ENCODE peak calls at places on chromosomes 16 and 17, in nine cellular contexts. X is NCI-H1436; T is activated naive CD8-positive, alpha-beta T cell treated with anti-CD3 and anti-CD28 coated beads, Interleukin-2, amount 10 ng/mL, durations not matched to agents 7 days and 5 days; W is stimulated activated CD8-positive, alpha-beta memory T cell treated with anti-CD3 and anti-CD28 coated beads, Interleukin-7, amount 100 ng/mL, for 1 hour; J is HS-5; F is NCI-H1092; R is naive thymus-derived CD8-positive, alpha-beta T cell; L is activated CD8-positive, alpha-beta T cell treated with anti-CD3 and anti-CD28 coated beads for 36 hours; V is nucleus accumbens. K is an unnamed sample.

GRCh38 chr17:17792551-17793377 is 44.0 kb downstream of the SREBF1 start:
- DNase-seq in X (peak; percentile 34), T (peak; percentile 64), W (peak; percentile 14), J (no peak), F (peak; percentile 14), R (peak; percentile 81), L (peak; percentile 79), V (no peak), K (peak; percentile 57)

GRCh38 chr17:47989700-47990099 is 18.8 kb downstream of the CDK5RAP3 start:
- DNase-seq in X (no peak), T (no peak), W (no peak), J (no peak), F (no peak), R (no peak), L (no peak), V (no peak), K (no peak)

GRCh38 chr16:58337090-58337444 is 42.2 kb upstream of the PRSS54 start:
- DNase-seq in X (no peak), T (no peak), W (no peak), J (no peak), F (no peak), R (no peak), L (no peak), V (no peak), K (no peak)

GRCh38 chr17:67032985-67033384 is 11.4 kb upstream of the CACNG1 start:
- DNase-seq in X (no peak), T (no peak), W (no peak), J (no peak), F (no peak), R (no peak), L (no peak), V (no peak), K (no peak)

GRCh38 chr16:86356804-86357203 is 153.5 kb upstream of the FOXF1 start:
- DNase-seq in X (no peak), T (no peak), W (no peak), J (no peak), F (no peak), R (no peak), L (no peak), V (no peak), K (no peak)

GRCh38 chr17:73415782-73416181 is 104.0 kb upstream of the CDC42EP4 start:
- DNase-seq in X (no peak), T (no peak), W (no peak), J (no peak), F (no peak), R (no peak), L (no peak), V (no peak), K (no peak)

GRCh38 chr17:75689441-75689873 is 22.3 kb downstream of the SAP30BP start:
- DNase-seq in X (no peak), T (peak; percentile 39), W (no peak), J (no peak), F (no peak), R (peak; percentile 71), L (peak; percentile 80), V (no peak), K (no peak)

GRCh38 chr17:30229012-30229411 is 6.5 kb downstream of the SLC6A4 start:
- DNase-seq in X (no peak), T (no peak), W (no peak), J (no peak), F (no peak), R (no peak), L (no peak), V (no peak), K (no peak)

GRCh38 chr16:82769845-82770244 is 143.1 kb downstream of the CDH13 start:
- DNase-seq in X (no peak), T (no peak), W (no peak), J (no peak), F (peak; percentile 23), R (no peak), L (no peak), V (no peak), K (no peak)

GRCh38 chr17:700504-701094 is 14.0 kb downstream of the VPS53 start:
- DNase-seq in X (no peak), T (no peak), W (no peak), J (no peak), F (no peak), R (peak; percentile 25), L (no peak), V (no peak), K (peak; percentile 76)

GRCh38 chr17:7803981-7804380 is 30.0 kb upstream of the KDM6B start:
- DNase-seq in X (no peak), T (no peak), W (no peak), J (no peak), F (no peak), R (no peak), L (no peak), V (no peak), K (peak; percentile 20)

GRCh38 chr16:6231351-6231750 is 1101.3 kb upstream of the RBFOX1 start:
- DNase-seq in X (no peak), T (no peak), W (no peak), J (no peak), F (no peak), R (no peak), L (no peak), V (no peak), K (peak; percentile 66)

GRCh38 chr17:2149934-2150333 is 95.0 kb downstream of the HIC1 start:
- DNase-seq in X (no peak), T (no peak), W (no peak), J (no peak), F (no peak), R (no peak), L (no peak), V (no peak), K (no peak)

GRCh38 chr17:32917842-32918241 is 10.1 kb upstream of the TMEM98 start:
- DNase-seq in X (no peak), T (no peak), W (no peak), J (no peak), F (no peak), R (no peak), L (no peak), V (no peak), K (no peak)

GRCh38 chr17:66629762-66630161 is 205.2 kb upstream of the CACNG5 start:
- DNase-seq in X (no peak), T (no peak), W (no peak), J (no peak), F (no peak), R (no peak), L (no peak), V (no peak), K (no peak)